ENCODE peak calls at places on chromosomes 7 and 10, in eight cellular contexts. D, O, M, T, G, S, A and Y are unnamed samples.

GRCh38 chr7:155369-156000 is 36.9 kb upstream of the FAM20C start:
- DNase-seq in A (no peak), D (no peak), O (no peak), G (no peak), M (no peak), S (no peak), T (peak), Y (no peak)

GRCh38 chr10:23927926-23928325 is 281.0 kb upstream of the KIAA1217 start:
- DNase-seq in T (no peak), G (no peak), O (no peak), M (no peak), A (no peak), S (no peak), D (no peak), Y (peak)

GRCh38 chr10:30540286-30540685 is 89.3 kb downstream of the LYZL2 start:
- DNase-seq in D (no peak), S (no peak), G (no peak), T (peak), A (no peak), M (no peak), O (no peak), Y (no peak)

GRCh38 chr10:129513312-129513711 is 46.3 kb downstream of the MGMT start:
- DNase-seq in D (no peak), T (no peak), S (no peak), O (no peak), A (no peak), G (no peak), M (peak), Y (no peak)

GRCh38 chr7:153682628-153683027 is 369.6 kb upstream of the DPP6 start:
- DNase-seq in M (peak), S (no peak), O (no peak), D (no peak), T (no peak), G (no peak), A (no peak), Y (no peak)

GRCh38 chr7:149188637-149189259 is 6.6 kb upstream of the ZNF282 start:
- DNase-seq in T (no peak), M (no peak), S (no peak), G (no peak), A (no peak), O (peak), D (no peak), Y (no peak)

GRCh38 chr10:93722550-93722949 is 20.2 kb upstream of the FRA10AC1 start:
- DNase-seq in S (no peak), O (no peak), A (no peak), T (no peak), G (no peak), M (no peak), D (no peak), Y (no peak)

GRCh38 chr7:138008588-138009349 is 6.9 kb upstream of the CREB3L2 start:
- DNase-seq in M (peak), G (no peak), T (peak), D (no peak), O (no peak), A (no peak), S (peak), Y (no peak)

GRCh38 chr7:47647213-47647985 is 65.5 kb upstream of the TNS3 start:
- DNase-seq in S (no peak), A (no peak), O (no peak), G (no peak), D (no peak), T (no peak), M (peak), Y (no peak)

GRCh38 chr10:14396441-14397048 is 65.8 kb upstream of the FRMD4A start:
- DNase-seq in O (no peak), G (no peak), S (no peak), T (peak), A (no peak), D (no peak), M (no peak), Y (no peak)

GRCh38 chr7:77254429-77254828 is 54.8 kb upstream of the FGL2 start:
- DNase-seq in S (no peak), M (no peak), T (no peak), O (no peak), G (no peak), A (no peak), D (no peak), Y (no peak)

GRCh38 chr7:46175221-46175620 is 254.1 kb upstream of the IGFBP3 start:
- DNase-seq in T (no peak), M (no peak), A (no peak), G (no peak), S (no peak), O (no peak), D (no peak), Y (no peak)

GRCh38 chr7:123154231-123154860 is 45.4 kb downstream of the SLC13A1 start:
- DNase-seq in M (peak), O (peak), S (peak), D (peak), A (peak), T (peak), G (no peak), Y (peak)

GRCh38 chr10:69901623-69902505 is 100.2 kb downstream of the COL13A1 start:
- DNase-seq in D (no peak), S (no peak), G (no peak), M (peak), A (no peak), T (peak), O (peak), Y (peak)

GRCh38 chr7:1758859-1759521 is 88.9 kb downstream of the ELFN1 start:
- DNase-seq in S (no peak), O (no peak), A (peak), M (peak), T (no peak), G (no peak), D (no peak), Y (no peak)

GRCh38 chr10:115092555-115093285 is 445 bp upstream of the ATRNL1 start:
- DNase-seq in D (no peak), G (peak), S (no peak), M (peak), A (no peak), T (peak), O (no peak), Y (peak)

GRCh38 chr7:18153183-18153748 is 125.6 kb upstream of the PRPS1L1 start:
- DNase-seq in D (no peak), O (no peak), T (no peak), A (no peak), M (no peak), S (no peak), G (no peak), Y (no peak)

DNA sequence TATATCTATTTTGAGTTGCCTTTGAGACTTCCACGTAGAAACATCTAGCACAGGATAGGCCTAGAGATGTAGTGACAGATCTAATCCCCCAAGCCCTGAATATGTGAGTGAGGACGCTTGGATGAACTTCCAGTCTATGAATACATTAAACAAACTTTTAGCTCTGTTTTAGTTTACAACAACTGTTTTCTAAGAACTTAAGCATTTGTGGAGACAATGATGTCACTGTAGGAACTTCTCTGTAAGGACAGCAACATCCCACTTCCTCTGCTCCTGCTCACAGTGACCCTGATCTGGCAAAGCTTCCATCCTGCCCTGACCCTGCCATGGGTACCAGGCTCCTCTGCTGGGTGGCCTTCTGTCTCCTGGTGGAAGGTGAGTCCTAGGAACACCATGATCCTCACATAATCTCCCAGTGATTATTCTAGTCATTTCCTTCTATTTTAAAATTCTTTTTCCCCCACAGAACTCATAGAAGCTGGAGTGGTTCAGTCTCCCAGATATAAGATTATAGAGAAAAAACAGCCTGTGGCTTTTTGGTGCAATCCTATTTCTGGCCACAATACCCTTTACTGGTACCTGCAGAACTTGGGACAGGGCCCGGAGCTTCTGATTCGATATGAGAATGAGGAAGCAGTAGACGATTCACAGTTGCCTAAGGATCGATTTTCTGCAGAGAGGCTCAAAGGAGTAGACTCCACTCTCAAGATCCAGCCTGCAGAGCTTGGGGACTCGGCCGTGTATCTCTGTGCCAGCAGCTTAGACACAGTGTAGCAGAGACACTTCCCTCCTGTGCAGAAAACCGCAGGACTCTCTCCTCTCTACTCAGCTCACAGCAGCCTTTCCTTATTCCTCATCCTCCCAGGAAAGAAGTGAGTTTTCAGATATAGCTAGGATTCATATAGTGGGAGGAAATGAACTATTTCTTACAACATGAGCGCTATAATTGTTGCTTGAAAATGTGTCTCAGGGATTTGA is 194.4 kb upstream of the PRSS1 start:
- DNase-seq in T (peak), G (no peak), A (no peak), D (no peak), S (no peak), O (no peak), M (no peak), Y (no peak)
- H3K27ac ChIP-seq in T (peak), G (no peak), A (no peak), D (no peak), S (no peak), O (no peak), M (no peak), Y (no peak)

GRCh38 chr10:95217476-95217875 is 23.4 kb downstream of the ACSM6 start:
- DNase-seq in O (no peak), D (no peak), M (no peak), G (no peak), S (no peak), A (no peak), T (peak), Y (no peak)
- H3K27ac ChIP-seq in O (no peak), D (no peak), M (no peak), G (no peak), S (no peak), A (no peak), T (no peak), Y (no peak)

GRCh38 chr7:55382251-55382650 is 17.1 kb downstream of the LANCL2 start:
- DNase-seq in O (no peak), S (no peak), M (no peak), T (no peak), D (no peak), A (no peak), G (no peak), Y (no peak)

GRCh38 chr7:55386541-55386940 is 21.4 kb downstream of the LANCL2 start:
- DNase-seq in S (no peak), M (no peak), A (no peak), G (no peak), T (no peak), O (no peak), D (no peak), Y (no peak)

GRCh38 chr7:55377162-55377810 is 12.1 kb downstream of the LANCL2 start:
- DNase-seq in D (no peak), T (no peak), S (no peak), O (no peak), A (no peak), M (no peak), G (no peak), Y (no peak)

GRCh38 chr7:55381696-55382095 is 16.6 kb downstream of the LANCL2 start:
- DNase-seq in M (no peak), T (no peak), G (no peak), A (no peak), O (no peak), D (no peak), S (no peak), Y (no peak)

DNA sequence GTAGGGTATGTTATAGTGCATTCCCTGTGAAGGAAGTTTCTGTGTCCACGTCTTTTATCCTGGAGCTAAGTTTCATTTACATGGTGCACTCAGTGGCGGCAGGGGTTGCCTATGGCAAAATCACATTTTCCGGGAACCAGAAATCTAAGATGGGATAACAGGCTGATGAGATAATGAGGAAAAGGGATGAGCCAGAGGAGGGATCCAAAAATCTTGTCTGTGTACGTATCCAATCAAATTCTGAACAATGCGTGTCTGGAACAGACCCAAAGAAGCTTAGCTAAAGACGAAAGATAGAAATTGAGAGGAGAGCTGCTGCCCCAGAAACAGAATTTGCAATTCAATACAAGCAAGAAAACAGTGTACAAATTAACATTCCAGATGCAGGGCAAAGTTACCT is 16.1 kb downstream of the LANCL2 start:
- DNase-seq in G (no peak), T (no peak), A (no peak), S (no peak), O (no peak), M (no peak), D (no peak), Y (no peak)
- H3K27ac ChIP-seq in G (no peak), T (no peak), A (no peak), S (peak), O (no peak), M (no peak), D (no peak), Y (no peak)

DNA sequence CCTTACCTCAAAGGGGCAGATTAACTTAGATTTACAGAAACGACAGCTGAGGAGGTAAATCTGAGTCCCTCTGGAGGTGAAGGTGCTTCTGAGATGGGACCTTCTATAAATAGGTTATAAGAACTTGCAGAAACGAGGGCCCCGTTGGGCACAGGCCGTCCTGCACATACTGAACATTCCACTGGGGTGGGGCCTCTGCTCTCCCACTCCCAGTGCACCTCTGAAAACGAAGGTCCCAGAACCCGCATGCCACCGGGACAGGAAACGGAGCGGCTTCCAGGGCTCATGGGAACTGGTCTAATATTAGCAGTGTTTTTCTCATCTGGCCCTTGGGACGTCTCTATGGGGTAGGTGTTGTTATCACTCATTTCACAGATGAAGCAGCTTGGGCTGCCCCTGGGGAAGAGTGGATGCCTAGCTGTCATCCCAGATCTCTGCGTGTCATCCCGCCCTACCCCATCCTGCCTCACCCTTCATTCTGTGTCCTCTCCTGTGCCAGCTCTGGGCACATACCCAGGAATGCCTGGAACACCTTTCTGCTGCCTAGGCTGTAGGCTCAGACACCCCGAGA is 19.6 kb downstream of the C10orf62 start:
- DNase-seq in D (no peak), O (no peak), T (no peak), A (peak), M (no peak), G (no peak), S (no peak), Y (peak)
- H3K27ac ChIP-seq in D (no peak), O (no peak), T (no peak), A (peak), M (no peak), G (no peak), S (no peak), Y (peak)